ENCODE peak calls at places on chromosomes 7 and 10, in five cellular contexts. One of them, this sample, is unnamed.

GRCh38 chr10:79028056-79028430 is 40.7 kb upstream of the ZMIZ1 start:
- DNase-seq in cardiac muscle cell: no peak
- DNase-seq in anterior cingulate cortex: no peak
- DNase-seq in WTC11: no peak
- DNase-seq in transverse colon: no peak
- DNase-seq in this sample: no peak

GRCh38 chr10:73810735-73811465 is 498 bp downstream of the NDST2 start:
- DNase-seq in cardiac muscle cell: peak
- DNase-seq in anterior cingulate cortex: no peak
- DNase-seq in WTC11: peak
- DNase-seq in transverse colon: peak
- DNase-seq in this sample: no peak

GRCh38 chr7:15584575-15584974 is 22.8 kb upstream of the AGMO start:
- DNase-seq in cardiac muscle cell: no peak
- DNase-seq in anterior cingulate cortex: no peak
- DNase-seq in WTC11: no peak
- DNase-seq in transverse colon: no peak
- DNase-seq in this sample: no peak

GRCh38 chr10:30917790-30918189 is 113.9 kb downstream of the ZNF438 start:
- DNase-seq in cardiac muscle cell: no peak
- DNase-seq in anterior cingulate cortex: no peak
- DNase-seq in WTC11: no peak
- DNase-seq in transverse colon: no peak
- DNase-seq in this sample: no peak

GRCh38 chr10:14412624-14413023 is 81.9 kb upstream of the FRMD4A start:
- DNase-seq in cardiac muscle cell: no peak
- DNase-seq in anterior cingulate cortex: no peak
- DNase-seq in WTC11: no peak
- DNase-seq in transverse colon: no peak
- DNase-seq in this sample: no peak

GRCh38 chr10:110209926-110210662 is 2.7 kb downstream of the MXI1 start:
- DNase-seq in cardiac muscle cell: peak
- DNase-seq in anterior cingulate cortex: no peak
- DNase-seq in WTC11: peak
- DNase-seq in transverse colon: peak
- DNase-seq in this sample: no peak

GRCh38 chr10:110780704-110781103 is 91.0 kb upstream of the PDCD4 start:
- DNase-seq in cardiac muscle cell: no peak
- DNase-seq in anterior cingulate cortex: no peak
- DNase-seq in WTC11: no peak
- DNase-seq in transverse colon: no peak
- DNase-seq in this sample: no peak

GRCh38 chr10:24622781-24623301 is 100.8 kb downstream of the ARHGAP21 start:
- DNase-seq in cardiac muscle cell: no peak
- DNase-seq in anterior cingulate cortex: no peak
- DNase-seq in WTC11: no peak
- DNase-seq in transverse colon: no peak
- DNase-seq in this sample: peak

GRCh38 chr7:97973206-97973658 is 16.8 kb downstream of the OCM2 start:
- DNase-seq in cardiac muscle cell: peak
- DNase-seq in anterior cingulate cortex: no peak
- DNase-seq in WTC11: peak
- DNase-seq in transverse colon: no peak
- DNase-seq in this sample: peak

GRCh38 chr7:42768037-42768436 is 143.8 kb downstream of the C7orf25 start:
- DNase-seq in cardiac muscle cell: no peak
- DNase-seq in anterior cingulate cortex: no peak
- DNase-seq in WTC11: no peak
- DNase-seq in transverse colon: no peak
- DNase-seq in this sample: no peak

GRCh38 chr10:4459531-4459930 is 366.5 kb upstream of the AKR1E2 start:
- DNase-seq in cardiac muscle cell: no peak
- DNase-seq in anterior cingulate cortex: no peak
- DNase-seq in WTC11: no peak
- DNase-seq in transverse colon: no peak
- DNase-seq in this sample: no peak

GRCh38 chr7:150373049-150373801 is 4.6 kb downstream of the REPIN1 start:
- DNase-seq in cardiac muscle cell: peak
- DNase-seq in anterior cingulate cortex: no peak
- DNase-seq in WTC11: peak
- DNase-seq in transverse colon: peak
- DNase-seq in this sample: no peak